ENCODE peak calls at places on chromosome 21, in five cellular contexts. R is H9, Z is fibroblast of lung, Y is A549, D is mammary epithelial cell. E is an unnamed sample.

GRCh38 chr21:29382029-29382654 is 83.4 kb downstream of the BACH1 start:
- DNase-seq in Y (peak; percentile 8), D (peak; percentile 65), R (no peak), Z (peak; percentile 31), E (peak; percentile 83)

GRCh38 chr21:26565105-26565504 is 8.0 kb downstream of the CYYR1 start:
- DNase-seq in D (no peak), R (no peak), Z (no peak), Y (no peak), E (no peak)

GRCh38 chr21:22200378-22201092 is 1202.3 kb downstream of the NCAM2 start:
- DNase-seq in Z (no peak), R (no peak), D (no peak), Y (no peak), E (no peak)

GRCh38 chr21:38831526-38832467 is 26.1 kb downstream of the ETS2 start:
- DNase-seq in R (no peak), Z (peak; percentile 100), Y (no peak), D (peak; percentile 98), E (peak; percentile 94)

GRCh38 chr21:31665397-31665796 is 5.9 kb downstream of the SOD1 start:
- DNase-seq in Y (no peak), R (peak; percentile 35), D (peak; percentile 20), Z (no peak), E (no peak)

GRCh38 chr21:39319814-39320332 is 6.4 kb upstream of the BRWD1 start:
- DNase-seq in D (no peak), Y (no peak), R (no peak), Z (peak; percentile 79), E (no peak)

GRCh38 chr21:15208787-15209186 is 144.0 kb upstream of the NRIP1 start:
- DNase-seq in Z (no peak), Y (no peak), D (peak; percentile 36), R (no peak), E (no peak)

GRCh38 chr21:26842976-26843911 is 2.0 kb downstream of the ADAMTS1 start:
- DNase-seq in Y (no peak), R (peak; percentile 86), D (peak; percentile 91), Z (peak; percentile 97), E (peak; percentile 91)

GRCh38 chr21:30072496-30072895 is 94.1 kb downstream of the CLDN17 start:
- DNase-seq in D (peak; percentile 66), R (peak; percentile 78), Y (no peak), Z (no peak), E (no peak)

GRCh38 chr21:39575778-39576177 is 37.0 kb upstream of the B3GALT5 start:
- DNase-seq in R (no peak), Z (no peak), D (peak; percentile 26), Y (no peak), E (peak; percentile 30)

GRCh38 chr21:29064850-29065481 is 8.5 kb downstream of the CCT8 start:
- DNase-seq in D (no peak), Y (no peak), Z (no peak), R (no peak), E (no peak)

GRCh38 chr21:32494946-32495703 is 82.6 kb downstream of the EVA1C start:
- DNase-seq in D (peak; percentile 68), Y (no peak), R (no peak), Z (peak; percentile 75), E (peak; percentile 90)

GRCh38 chr21:32645261-32646182 is 33.3 kb upstream of the CFAP298 start:
- DNase-seq in R (peak; percentile 67), Y (no peak), Z (no peak), D (no peak), E (no peak)

GRCh38 chr21:32392880-32393676 is at the start of gene URB1:
- DNase-seq in Z (peak; percentile 81), D (peak; percentile 80), Y (peak; percentile 43), R (peak; percentile 93), E (peak; percentile 55)

GRCh38 chr21:24395320-24395933 is 1211.9 kb downstream of the MRPL39 start:
- DNase-seq in R (no peak), D (no peak), Z (peak; percentile 6), Y (no peak), E (peak; percentile 0)

GRCh38 chr21:14581902-14582457 is 35.9 kb upstream of the SAMSN1 start:
- DNase-seq in Y (no peak), R (no peak), Z (no peak), D (no peak), E (no peak)

GRCh38 chr21:18449586-18449985 is 46.0 kb upstream of the TMPRSS15 start:
- DNase-seq in Z (no peak), Y (no peak), R (no peak), D (no peak), E (no peak)

GRCh38 chr21:15446193-15446592 is 283.6 kb upstream of the USP25 start:
- DNase-seq in R (no peak), D (no peak), Z (no peak), Y (no peak), E (no peak)

GRCh38 chr21:27719226-27719625 is 752.3 kb upstream of the ADAMTS5 start:
- DNase-seq in R (no peak), D (no peak), Y (no peak), Z (no peak), E (no peak)

GRCh38 chr21:15401331-15401730 is 328.5 kb upstream of the USP25 start:
- DNase-seq in Y (no peak), D (no peak), Z (no peak), R (no peak), E (no peak)

GRCh38 chr21:9760398-9761074 is 760.8 kb upstream of the TPTE start:
- DNase-seq in Y (no peak), Z (no peak), D (no peak), R (no peak), E (no peak)

GRCh38 chr21:18620421-18620820 is 216.8 kb upstream of the TMPRSS15 start:
- DNase-seq in Z (no peak), D (no peak), Y (no peak), R (no peak), E (no peak)

GRCh38 chr21:24514081-24514733 is 1093.1 kb downstream of the MRPL39 start:
- DNase-seq in D (no peak), Y (no peak), R (no peak), Z (peak; percentile 17), E (no peak)

GRCh38 chr21:27251752-27252151 is 284.9 kb upstream of the ADAMTS5 start:
- DNase-seq in Z (no peak), D (no peak), Y (no peak), R (no peak), E (no peak)

GRCh38 chr21:42677339-42678117 is 24.1 kb downstream of the PDE9A start:
- DNase-seq in Y (no peak), Z (peak; percentile 67), R (no peak), D (peak; percentile 53), E (peak; percentile 87)

GRCh38 chr21:14833221-14833620 is 231.6 kb downstream of the NRIP1 start:
- DNase-seq in Y (no peak), R (no peak), Z (no peak), D (no peak), E (no peak)

GRCh38 chr21:21232320-21232719 is 234.1 kb downstream of the NCAM2 start:
- DNase-seq in R (no peak), Z (peak; percentile 83), D (no peak), Y (no peak), E (no peak)

DNA sequence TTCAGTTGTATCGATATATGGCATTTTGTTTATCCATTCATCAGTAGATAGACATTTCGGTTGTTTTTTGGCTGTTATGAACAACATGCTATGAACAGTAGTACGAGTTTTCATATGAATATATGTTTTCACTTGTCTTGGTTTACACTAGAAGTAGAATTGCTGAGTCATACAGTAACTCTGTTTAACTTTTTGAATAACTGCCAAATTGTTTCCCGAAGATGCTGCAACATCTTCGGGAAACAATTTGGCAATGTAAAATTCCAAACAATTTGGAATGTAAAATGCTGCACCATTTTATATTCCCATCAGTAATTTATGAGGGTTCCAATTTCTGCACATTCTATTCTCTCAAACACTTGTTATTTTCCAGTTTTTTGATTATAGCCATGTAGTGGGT is 11.5 kb downstream of the PCBP3 start:
- DNase-seq in Z (peak; percentile 91), R (no peak), Y (no peak), D (no peak), E (peak; percentile 59)
- H3K4me2 ChIP-seq in Z (peak overlapping the region; percentile 28), R (no peak overlapping the region), Y (peak overlapping the region; percentile 33), D (no peak overlapping the region), E (no peak overlapping the region)

GRCh38 chr21:45390831-45391742 is 13.9 kb upstream of the COL18A1 start:
- DNase-seq in Z (no peak), R (no peak), Y (no peak), D (no peak), E (no peak)
- TF ChIP-seq CTCF in Z (no peak), R (no peak), Y (no peak), D (no peak), E (no peak)

DNA sequence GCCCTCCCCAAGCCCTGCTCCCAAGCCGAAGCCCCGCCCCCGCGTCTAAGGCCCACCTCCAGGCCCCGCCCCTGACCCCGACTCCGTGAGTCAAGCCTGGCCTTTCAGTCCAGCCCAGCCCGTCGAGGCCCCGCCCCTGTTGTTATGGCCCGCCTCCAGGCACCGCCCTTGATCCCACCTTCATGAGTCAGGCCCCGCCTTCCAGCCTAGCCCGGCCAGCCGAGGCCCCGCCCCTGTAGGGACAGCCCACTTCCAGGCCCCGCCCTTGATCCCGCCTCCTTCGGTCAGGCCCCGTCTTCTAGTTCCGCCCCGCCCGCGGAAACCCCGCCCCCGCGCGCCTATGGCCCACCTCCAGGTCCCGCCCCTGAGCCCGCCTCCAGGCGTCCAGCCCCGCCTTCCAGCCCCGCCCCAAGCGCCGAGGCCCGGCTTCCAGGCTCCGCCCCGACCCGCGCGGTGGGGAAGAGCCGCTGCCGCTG is 247 bp upstream of the DOP1B start:
- DNase-seq in Y (peak; percentile 73), D (peak; percentile 97), R (peak; percentile 99), Z (peak; percentile 99), E (peak; percentile 85)
- H3K4me2 ChIP-seq in Y (peak overlapping the region; percentile 94), D (peak overlapping the region; percentile 99), R (peak overlapping the region; percentile 63), Z (peak overlapping the region; percentile 94), E (peak overlapping the region; percentile 97)

DNA sequence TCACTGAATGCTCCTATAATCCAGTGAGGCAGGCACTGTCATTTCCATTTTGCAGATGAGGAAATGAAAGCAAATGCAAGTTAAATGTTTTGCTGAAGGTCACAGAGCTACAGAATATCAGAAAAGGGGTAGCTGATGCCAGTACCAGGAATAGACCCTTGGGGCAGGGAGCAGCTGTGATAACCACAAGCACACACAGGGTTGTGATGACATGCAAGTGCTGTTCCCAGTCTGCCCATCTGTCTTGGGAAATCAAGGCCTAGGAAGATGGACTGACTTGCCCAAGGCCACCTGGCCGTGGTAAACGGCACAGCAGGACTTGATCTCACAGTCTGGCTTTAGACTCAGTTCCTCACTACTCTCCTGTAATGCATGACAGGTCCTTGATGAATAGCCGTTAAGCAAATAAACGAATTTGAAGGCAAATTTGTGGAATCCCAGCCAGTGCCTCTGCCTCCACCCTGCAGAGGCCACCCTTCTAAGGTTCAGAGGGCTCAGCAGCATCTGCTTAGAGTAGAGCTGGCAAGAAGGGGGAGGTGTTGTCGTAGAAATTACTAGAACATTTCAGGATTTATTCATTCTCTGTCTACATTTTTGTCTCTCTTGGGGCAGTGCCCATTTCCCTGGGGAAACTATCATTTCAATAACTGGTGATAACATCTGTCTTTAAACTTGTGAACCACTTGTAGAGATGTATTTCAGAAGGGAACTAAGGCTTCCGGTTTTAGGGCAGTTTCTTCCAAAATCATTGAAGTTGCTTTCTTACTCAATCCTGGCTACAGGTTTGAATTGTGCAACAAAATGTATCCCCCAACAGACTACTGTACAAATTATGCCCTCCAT is 53.2 kb upstream of the MRPS6 start:
- DNase-seq in Z (peak; percentile 34), Y (no peak), D (no peak), R (no peak), E (peak; percentile 56)
- TF ChIP-seq CTCF in Z (no peak), Y (no peak), D (no peak), R (no peak), E (no peak)